ENCODE peak calls at places on chromosomes 6 and 20, in eight cellular contexts. E is psoas muscle, K is lower lobe of right lung, R is small intestine, T is body of pancreas, M is GM23248, D is BE2C, B is endothelial cell of umbilical vein. N is an unnamed sample.

GRCh38 chr20:25233016-25233772 is 14.7 kb upstream of the PYGB start:
- DNase-seq in T (peak; percentile 88), E (peak; percentile 60), D (no peak), R (peak; percentile 79), B (peak; percentile 48), M (peak; percentile 79), K (peak; percentile 81), N (no peak)

GRCh38 chr6:117481278-117481925 is 1.1 kb upstream of the DCBLD1 start:
- DNase-seq in E (no peak), T (no peak), K (no peak), M (no peak), B (no peak), R (peak; percentile 49), D (no peak), N (no peak)

GRCh38 chr6:158191032-158191431 is 22.9 kb downstream of the GTF2H5 start:
- DNase-seq in K (no peak), E (no peak), M (no peak), B (no peak), T (peak; percentile 41), D (no peak), R (no peak), N (no peak)

GRCh38 chr6:24581084-24581669 is 64.8 kb downstream of the KIAA0319 start:
- DNase-seq in M (peak; percentile 77), R (peak; percentile 70), E (peak; percentile 63), T (peak; percentile 78), D (peak; percentile 86), K (peak; percentile 72), B (peak; percentile 56), N (no peak)

GRCh38 chr20:58544891-58545290 is 29.7 kb upstream of the APCDD1L start:
- DNase-seq in E (no peak), T (no peak), M (no peak), R (no peak), K (no peak), B (no peak), D (no peak), N (no peak)

GRCh38 chr6:29625337-29625930 is 7.5 kb downstream of the GABBR1 start:
- DNase-seq in D (no peak), R (no peak), B (no peak), M (no peak), T (no peak), K (no peak), E (no peak), N (no peak)

GRCh38 chr20:52847739-52848359 is 124.3 kb upstream of the TSHZ2 start:
- DNase-seq in M (no peak), E (no peak), R (no peak), K (no peak), T (peak; percentile 23), B (no peak), D (no peak), N (no peak)

GRCh38 chr6:57246307-57246706 is 24.2 kb upstream of the RAB23 start:
- DNase-seq in E (no peak), R (no peak), D (no peak), B (no peak), T (no peak), K (no peak), M (no peak), N (no peak)

GRCh38 chr6:27871919-27872633 is 40.1 kb downstream of the OR2B2 start:
- DNase-seq in D (peak; percentile 84), K (peak; percentile 78), R (peak; percentile 98), E (peak; percentile 34), M (peak; percentile 96), B (peak; percentile 99), T (peak; percentile 93), N (peak; percentile 56)

GRCh38 chr6:30002871-30003270 is 58.2 kb upstream of the POLR1H start:
- DNase-seq in E (no peak), K (no peak), M (peak; percentile 79), D (no peak), B (no peak), T (no peak), R (no peak), N (no peak)

GRCh38 chr20:57932227-57932864 is 222.5 kb upstream of the PMEPA1 start:
- DNase-seq in D (no peak), M (no peak), K (no peak), B (no peak), R (no peak), T (no peak), E (no peak), N (no peak)

GRCh38 chr6:4341078-4341797 is 205.9 kb upstream of the ECI2 start:
- DNase-seq in R (no peak), K (no peak), E (no peak), D (no peak), T (no peak), B (no peak), M (no peak), N (no peak)

GRCh38 chr6:49646130-49646824 is 9.6 kb upstream of the RHAG start:
- DNase-seq in B (no peak), R (no peak), M (no peak), T (no peak), K (no peak), E (no peak), D (no peak), N (no peak)

GRCh38 chr20:35953411-35954199 is 697 bp downstream of the SCAND1 start:
- DNase-seq in B (peak; percentile 72), D (peak; percentile 56), K (peak; percentile 76), E (peak; percentile 52), M (peak; percentile 76), R (peak; percentile 43), T (peak; percentile 56), N (no peak)

GRCh38 chr20:35947489-35947888 is 6.8 kb downstream of the SCAND1 start:
- DNase-seq in E (no peak), R (peak; percentile 18), B (peak; percentile 14), K (no peak), T (peak; percentile 23), D (peak; percentile 40), M (peak; percentile 45), N (no peak)

GRCh38 chr20:35952480-35953410 is 1.6 kb downstream of the SCAND1 start:
- DNase-seq in B (peak; percentile 27), M (peak; percentile 55), E (no peak), R (peak; percentile 25), D (no peak), K (no peak), T (peak; percentile 24), N (no peak)

GRCh38 chr20:35947907-35948306 is 6.4 kb downstream of the SCAND1 start:
- DNase-seq in T (no peak), B (no peak), D (no peak), M (no peak), K (no peak), R (no peak), E (no peak), N (no peak)

GRCh38 chr20:35950093-35950492 is 4.2 kb downstream of the SCAND1 start:
- DNase-seq in D (no peak), E (no peak), T (no peak), B (no peak), K (no peak), M (no peak), R (no peak), N (no peak)
- H3K36me3 ChIP-seq in D (peaks cover 25% of the 10 kb centered on the region), E (no peaks in the 10 kb centered on the region), T (no peaks in the 10 kb centered on the region), B (peaks cover 9% of the 10 kb centered on the region), K (peaks cover 44% of the 10 kb centered on the region), M (no peaks in the 10 kb centered on the region), R (no peaks in the 10 kb centered on the region), N (peaks cover 3% of the 10 kb centered on the region)

GRCh38 chr20:33627577-33628216 is 34.4 kb upstream of the C20orf144 start:
- DNase-seq in T (no peak), B (no peak), K (no peak), E (no peak), R (no peak), D (no peak), M (no peak), N (no peak)
- H3K36me3 ChIP-seq in T (no peaks in the 10 kb centered on the region), B (peaks cover 6% of the 10 kb centered on the region), K (peaks cover 70% of the 10 kb centered on the region), E (peaks cover 2% of the 10 kb centered on the region), R (peaks cover 3% of the 10 kb centered on the region), D (peaks cover 35% of the 10 kb centered on the region), M (peaks cover 18% of the 10 kb centered on the region), N (no peaks in the 10 kb centered on the region)

GRCh38 chr6:143784316-143784715 is 58.8 kb upstream of the LTV1 start:
- DNase-seq in M (no peak), T (no peak), D (no peak), B (no peak), K (no peak), E (no peak), R (no peak), N (no peak)
- H3K36me3 ChIP-seq in M (peaks cover 22% of the 10 kb centered on the region), T (no peaks in the 10 kb centered on the region), D (no peaks in the 10 kb centered on the region), B (peaks cover 14% of the 10 kb centered on the region), K (peaks cover 39% of the 10 kb centered on the region), E (no peaks in the 10 kb centered on the region), R (peaks cover 7% of the 10 kb centered on the region), N (no peaks in the 10 kb centered on the region)

GRCh38 chr20:51488331-51488730 is 54.2 kb downstream of the NFATC2 start:
- DNase-seq in E (no peak), D (no peak), T (no peak), M (peak; percentile 42), R (no peak), K (no peak), B (no peak), N (no peak)
- H3K36me3 ChIP-seq in E (no peaks in the 10 kb centered on the region), D (no peaks in the 10 kb centered on the region), T (no peaks in the 10 kb centered on the region), M (no peaks in the 10 kb centered on the region), R (no peaks in the 10 kb centered on the region), K (no peaks in the 10 kb centered on the region), B (peaks cover 2% of the 10 kb centered on the region), N (no peaks in the 10 kb centered on the region)

N was measured in esophagus squamous epithelium.